ENCODE peak calls at places on chromosomes 3 and 15, in five cellular contexts. Q is GM10248, J is kidney epithelial cell, E is HepG2, B is lung microvascular endothelial cell. X is an unnamed sample.

GRCh38 chr3:172307143-172307560 is 141.1 kb downstream of the GHSR start:
- DNase-seq in B (no peak), J (no peak), E (no peak), Q (no peak), X (no peak)

GRCh38 chr3:109385442-109386318 is 48.3 kb upstream of the DPPA4 start:
- DNase-seq in J (no peak), B (no peak), Q (no peak), E (no peak), X (no peak)

GRCh38 chr3:150407818-150408231 is 273 bp upstream of the TSC22D2 start:
- DNase-seq in B (no peak), J (no peak), E (no peak), Q (no peak), X (no peak)

GRCh38 chr15:101091080-101092017 is 160.5 kb downstream of the CHSY1 start:
- DNase-seq in Q (no peak), E (peak; percentile 97), J (no peak), B (peak; percentile 96), X (peak; percentile 78)

GRCh38 chr3:180048108-180048507 is 11.4 kb upstream of the PEX5L start:
- DNase-seq in Q (peak; percentile 22), B (no peak), E (no peak), J (no peak), X (no peak)

GRCh38 chr3:28376424-28376823 is 27.8 kb upstream of the AZI2 start:
- DNase-seq in B (no peak), J (no peak), Q (no peak), E (no peak), X (no peak)

GRCh38 chr15:91855684-91856553 is 2.4 kb downstream of the SLCO3A1 start:
- DNase-seq in E (peak; percentile 3), Q (no peak), B (no peak), J (no peak), X (no peak)

GRCh38 chr3:177589921-177590336 is 392.6 kb upstream of the TBL1XR1 start:
- DNase-seq in B (peak; percentile 86), Q (peak; percentile 34), J (peak; percentile 99), E (peak; percentile 65), X (no peak)

GRCh38 chr15:43518073-43518761 is 809 bp downstream of the MAP1A start:
- DNase-seq in Q (no peak), E (no peak), J (no peak), B (peak; percentile 25), X (no peak)

GRCh38 chr15:74885461-74885860 is 4.4 kb upstream of the MPI start:
- DNase-seq in J (no peak), Q (no peak), B (no peak), E (no peak), X (no peak)

GRCh38 chr3:53804697-53805462 is 41.3 kb downstream of the CHDH start:
- DNase-seq in J (peak; percentile 55), E (no peak), Q (no peak), B (no peak), X (no peak)

GRCh38 chr15:57038496-57038895 is 120.1 kb downstream of the TCF12 start:
- DNase-seq in J (no peak), B (no peak), Q (no peak), E (no peak), X (no peak)

GRCh38 chr15:25451501-25451900 is 12.7 kb upstream of the UBE3A start:
- DNase-seq in E (no peak), J (no peak), Q (no peak), B (no peak), X (no peak)

GRCh38 chr3:128464188-128464587 is 2.5 kb downstream of the DNAJB8 start:
- DNase-seq in J (no peak), E (no peak), B (peak; percentile 24), Q (no peak), X (no peak)

GRCh38 chr3:17836092-17836491 is 93.7 kb upstream of the TBC1D5 start:
- DNase-seq in E (no peak), Q (no peak), B (no peak), J (no peak), X (no peak)

GRCh38 chr3:195612075-195612800 is 28.5 kb upstream of the APOD start:
- DNase-seq in B (no peak), J (no peak), E (no peak), Q (no peak), X (no peak)

GRCh38 chr15:75360391-75360790 is 8.0 kb downstream of the MAN2C1 start:
- DNase-seq in J (no peak), E (no peak), B (no peak), Q (no peak), X (no peak)

GRCh38 chr15:94555842-94556516 is 324.6 kb downstream of the MCTP2 start:
- DNase-seq in E (no peak), J (no peak), B (no peak), Q (no peak), X (no peak)

GRCh38 chr3:172449468-172450149 is 1.4 kb upstream of the GHSR start:
- DNase-seq in J (no peak), E (no peak), B (peak; percentile 47), Q (peak; percentile 13), X (no peak)

GRCh38 chr3:42640771-42641370 is 12.6 kb upstream of the ZBTB47 start:
- DNase-seq in E (no peak), J (no peak), B (no peak), Q (no peak), X (no peak)

GRCh38 chr3:192899540-192899982 is 18.1 kb downstream of the MB21D2 start:
- DNase-seq in J (no peak), Q (no peak), B (no peak), E (no peak), X (no peak)

GRCh38 chr3:173501941-173502489 is 104.5 kb downstream of the NLGN1 start:
- DNase-seq in J (no peak), B (no peak), E (no peak), Q (no peak), X (no peak)

GRCh38 chr3:17047904-17048303 is 163.1 kb downstream of the PLCL2 start:
- DNase-seq in Q (no peak), J (no peak), E (no peak), B (no peak), X (no peak)

GRCh38 chr3:191066669-191067068 is 132.4 kb upstream of the OSTN start:
- DNase-seq in J (peak; percentile 86), E (no peak), Q (no peak), B (no peak), X (no peak)

GRCh38 chr15:75025548-75026260 is 2.3 kb downstream of the PPCDC start:
- DNase-seq in B (no peak), J (no peak), Q (no peak), E (no peak), X (no peak)

GRCh38 chr15:62649793-62650420 is 392.6 kb upstream of the TPM1 start:
- DNase-seq in E (no peak), Q (peak; percentile 58), J (peak; percentile 75), B (no peak), X (no peak)

GRCh38 chr3:23079976-23080375 is 123.2 kb upstream of the UBE2E2 start:
- DNase-seq in Q (no peak), E (no peak), B (no peak), J (no peak), X (no peak)

GRCh38 chr15:36643551-36643950 is 64.1 kb downstream of the CDIN1 start:
- DNase-seq in J (no peak), E (no peak), Q (no peak), B (no peak), X (no peak)

GRCh38 chr3:40713306-40713705 is 188.5 kb downstream of the ZNF621 start:
- DNase-seq in J (no peak), E (no peak), B (peak; percentile 44), Q (no peak), X (no peak)